ENCODE peak calls at places on chromosome 20, in ten cellular contexts. One of them, this sample, is unnamed.

GRCh38 chr20:51447097-51447764 is 95.3 kb downstream of the NFATC2 start:
- DNase-seq in ovary: peak
- DNase-seq in IMR-90: peak
- DNase-seq in A549: peak
- DNase-seq in lower leg skin: peak
- DNase-seq in endothelial cell of umbilical vein: peak
- DNase-seq in testis: peak
- DNase-seq in body of pancreas: peak
- DNase-seq in heart left ventricle: peak
- DNase-seq in NB4: no peak
- DNase-seq in this sample: peak

GRCh38 chr20:51736947-51737346 is 31.2 kb downstream of the ATP9A start:
- DNase-seq in ovary: no peak
- DNase-seq in IMR-90: no peak
- DNase-seq in A549: no peak
- DNase-seq in lower leg skin: no peak
- DNase-seq in endothelial cell of umbilical vein: no peak
- DNase-seq in testis: no peak
- DNase-seq in body of pancreas: no peak
- DNase-seq in heart left ventricle: no peak
- DNase-seq in NB4: no peak
- DNase-seq in this sample: no peak

GRCh38 chr20:1434571-1435336 is 31.9 kb downstream of the NSFL1C start:
- DNase-seq in ovary: no peak
- DNase-seq in IMR-90: peak
- DNase-seq in A549: no peak
- DNase-seq in lower leg skin: peak
- DNase-seq in endothelial cell of umbilical vein: peak
- DNase-seq in testis: no peak
- DNase-seq in body of pancreas: peak
- DNase-seq in heart left ventricle: no peak
- DNase-seq in NB4: peak
- DNase-seq in this sample: peak

GRCh38 chr20:63754008-63754407 is 14.4 kb downstream of the SLC2A4RG start:
- DNase-seq in ovary: no peak
- DNase-seq in IMR-90: no peak
- DNase-seq in A549: no peak
- DNase-seq in lower leg skin: no peak
- DNase-seq in endothelial cell of umbilical vein: no peak
- DNase-seq in testis: no peak
- DNase-seq in body of pancreas: no peak
- DNase-seq in heart left ventricle: no peak
- DNase-seq in NB4: no peak
- DNase-seq in this sample: no peak

GRCh38 chr20:20551409-20551808 is 161.0 kb downstream of the RALGAPA2 start:
- DNase-seq in ovary: no peak
- DNase-seq in IMR-90: no peak
- DNase-seq in A549: no peak
- DNase-seq in lower leg skin: no peak
- DNase-seq in endothelial cell of umbilical vein: no peak
- DNase-seq in testis: no peak
- DNase-seq in body of pancreas: no peak
- DNase-seq in heart left ventricle: no peak
- DNase-seq in NB4: no peak
- DNase-seq in this sample: no peak

GRCh38 chr20:8757146-8757545 is 311.7 kb upstream of the PLCB4 start:
- DNase-seq in ovary: no peak
- DNase-seq in IMR-90: peak
- DNase-seq in A549: no peak
- DNase-seq in lower leg skin: no peak
- DNase-seq in endothelial cell of umbilical vein: no peak
- DNase-seq in testis: no peak
- DNase-seq in body of pancreas: no peak
- DNase-seq in heart left ventricle: no peak
- DNase-seq in NB4: no peak
- DNase-seq in this sample: no peak

GRCh38 chr20:4932061-4932460 is 69.2 kb downstream of the SLC23A2 start:
- DNase-seq in ovary: no peak
- DNase-seq in IMR-90: peak
- DNase-seq in A549: no peak
- DNase-seq in lower leg skin: no peak
- DNase-seq in endothelial cell of umbilical vein: no peak
- DNase-seq in testis: no peak
- DNase-seq in body of pancreas: no peak
- DNase-seq in heart left ventricle: no peak
- DNase-seq in NB4: no peak
- DNase-seq in this sample: no peak

GRCh38 chr20:20368414-20369352 is 779 bp downstream of the INSM1 start:
- DNase-seq in ovary: no peak
- DNase-seq in IMR-90: no peak
- DNase-seq in A549: no peak
- DNase-seq in lower leg skin: no peak
- DNase-seq in endothelial cell of umbilical vein: no peak
- DNase-seq in testis: no peak
- DNase-seq in body of pancreas: no peak
- DNase-seq in heart left ventricle: no peak
- DNase-seq in NB4: no peak
- DNase-seq in this sample: no peak

GRCh38 chr20:47847882-47848485 is 62.7 kb upstream of the SULF2 start:
- DNase-seq in ovary: no peak
- DNase-seq in IMR-90: no peak
- DNase-seq in A549: no peak
- DNase-seq in lower leg skin: no peak
- DNase-seq in endothelial cell of umbilical vein: no peak
- DNase-seq in testis: no peak
- DNase-seq in body of pancreas: no peak
- DNase-seq in heart left ventricle: no peak
- DNase-seq in NB4: no peak
- DNase-seq in this sample: no peak

GRCh38 chr20:23180451-23180921 is 94.4 kb upstream of the CD93 start:
- DNase-seq in ovary: no peak
- DNase-seq in IMR-90: no peak
- DNase-seq in A549: no peak
- DNase-seq in lower leg skin: no peak
- DNase-seq in endothelial cell of umbilical vein: no peak
- DNase-seq in testis: peak
- DNase-seq in body of pancreas: no peak
- DNase-seq in heart left ventricle: peak
- DNase-seq in NB4: no peak
- DNase-seq in this sample: no peak

GRCh38 chr20:36499723-36500501 is 41.4 kb upstream of the MYL9 start:
- DNase-seq in ovary: no peak
- DNase-seq in IMR-90: peak
- DNase-seq in A549: no peak
- DNase-seq in lower leg skin: no peak
- DNase-seq in endothelial cell of umbilical vein: no peak
- DNase-seq in testis: no peak
- DNase-seq in body of pancreas: no peak
- DNase-seq in heart left ventricle: no peak
- DNase-seq in NB4: no peak
- DNase-seq in this sample: no peak

DNA sequence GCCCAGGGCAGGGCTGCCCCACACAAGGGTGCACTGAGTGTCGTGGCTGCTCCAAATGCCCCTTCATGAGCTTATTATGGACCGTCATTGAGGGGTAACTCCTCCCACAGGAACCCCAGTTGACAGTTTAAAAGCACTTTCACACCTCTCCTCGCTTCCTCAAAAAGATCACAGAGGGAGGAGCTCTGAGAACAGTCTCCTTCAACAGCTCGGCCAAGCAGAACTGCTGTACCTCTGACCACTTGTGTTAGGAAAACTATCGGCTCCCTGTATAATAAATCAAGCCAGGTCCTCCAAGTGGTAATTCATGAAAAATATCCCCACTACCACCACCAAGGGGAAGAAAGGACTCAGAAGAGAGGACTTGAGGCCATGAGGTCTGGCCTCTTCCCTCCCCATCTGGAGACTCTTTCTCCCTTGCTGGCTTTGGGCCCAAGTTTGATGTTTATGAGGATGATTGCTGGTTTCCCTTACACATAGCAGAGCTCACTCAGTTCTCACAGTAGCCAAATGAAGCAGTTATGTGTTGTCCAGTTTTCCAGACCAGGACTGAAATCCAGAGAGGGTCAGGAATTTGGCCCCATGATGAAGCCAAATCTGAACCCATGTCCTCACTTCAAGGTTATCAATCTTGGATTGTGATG is 8.7 kb downstream of the SNX21 start:
- DNase-seq in ovary: peak
- DNase-seq in IMR-90: peak
- DNase-seq in A549: no peak
- DNase-seq in lower leg skin: no peak
- DNase-seq in endothelial cell of umbilical vein: peak
- DNase-seq in testis: peak
- DNase-seq in body of pancreas: no peak
- DNase-seq in heart left ventricle: no peak
- DNase-seq in NB4: peak
- DNase-seq in this sample: no peak
- TF ChIP-seq POLR2A in ovary: no peak
- TF ChIP-seq POLR2A in IMR-90: no peak
- TF ChIP-seq POLR2A in A549: no peak
- TF ChIP-seq POLR2A in lower leg skin: no peak
- TF ChIP-seq POLR2A in endothelial cell of umbilical vein: no peak
- TF ChIP-seq POLR2A in testis: no peak
- TF ChIP-seq POLR2A in body of pancreas: no peak
- TF ChIP-seq POLR2A in heart left ventricle: no peak
- TF ChIP-seq POLR2A in NB4: no peak
- TF ChIP-seq POLR2A in this sample: no peak

GRCh38 chr20:44884907-44885391 is 556 bp upstream of the YWHAB start:
- DNase-seq in ovary: no peak
- DNase-seq in IMR-90: no peak
- DNase-seq in A549: no peak
- DNase-seq in lower leg skin: no peak
- DNase-seq in endothelial cell of umbilical vein: no peak
- DNase-seq in testis: no peak
- DNase-seq in body of pancreas: no peak
- DNase-seq in heart left ventricle: no peak
- DNase-seq in NB4: no peak
- DNase-seq in this sample: no peak

GRCh38 chr20:44886276-44886671 is 769 bp downstream of the YWHAB start:
- DNase-seq in ovary: no peak
- DNase-seq in IMR-90: no peak
- DNase-seq in A549: no peak
- DNase-seq in lower leg skin: no peak
- DNase-seq in endothelial cell of umbilical vein: peak
- DNase-seq in testis: no peak
- DNase-seq in body of pancreas: no peak
- DNase-seq in heart left ventricle: no peak
- DNase-seq in NB4: no peak
- DNase-seq in this sample: no peak

GRCh38 chr20:44887466-44887865 is 2.0 kb downstream of the YWHAB start:
- DNase-seq in ovary: no peak
- DNase-seq in IMR-90: no peak
- DNase-seq in A549: no peak
- DNase-seq in lower leg skin: no peak
- DNase-seq in endothelial cell of umbilical vein: no peak
- DNase-seq in testis: no peak
- DNase-seq in body of pancreas: no peak
- DNase-seq in heart left ventricle: no peak
- DNase-seq in NB4: no peak
- DNase-seq in this sample: no peak

GRCh38 chr20:44886828-44887227 is 1.3 kb downstream of the YWHAB start:
- DNase-seq in ovary: no peak
- DNase-seq in IMR-90: no peak
- DNase-seq in A549: no peak
- DNase-seq in lower leg skin: no peak
- DNase-seq in endothelial cell of umbilical vein: no peak
- DNase-seq in testis: no peak
- DNase-seq in body of pancreas: no peak
- DNase-seq in heart left ventricle: no peak
- DNase-seq in NB4: no peak
- DNase-seq in this sample: no peak

GRCh38 chr20:44885392-44886275 is at the start of gene YWHAB:
- DNase-seq in ovary: peak
- DNase-seq in IMR-90: peak
- DNase-seq in A549: peak
- DNase-seq in lower leg skin: peak
- DNase-seq in endothelial cell of umbilical vein: peak
- DNase-seq in testis: peak
- DNase-seq in body of pancreas: peak
- DNase-seq in heart left ventricle: peak
- DNase-seq in NB4: peak
- DNase-seq in this sample: peak
- TF ChIP-seq POLR2A in ovary: peak
- TF ChIP-seq POLR2A in IMR-90: peak
- TF ChIP-seq POLR2A in A549: peak
- TF ChIP-seq POLR2A in lower leg skin: no peak
- TF ChIP-seq POLR2A in endothelial cell of umbilical vein: peak
- TF ChIP-seq POLR2A in testis: peak
- TF ChIP-seq POLR2A in body of pancreas: peak
- TF ChIP-seq POLR2A in heart left ventricle: peak
- TF ChIP-seq POLR2A in NB4: peak
- TF ChIP-seq POLR2A in this sample: peak

GRCh38 chr20:45894797-45895196 is 3.7 kb downstream of the CTSA start:
- DNase-seq in ovary: no peak
- DNase-seq in IMR-90: no peak
- DNase-seq in A549: no peak
- DNase-seq in lower leg skin: no peak
- DNase-seq in endothelial cell of umbilical vein: no peak
- DNase-seq in testis: no peak
- DNase-seq in body of pancreas: no peak
- DNase-seq in heart left ventricle: no peak
- DNase-seq in NB4: no peak
- DNase-seq in this sample: no peak
- TF ChIP-seq POLR2A in ovary: no peak
- TF ChIP-seq POLR2A in IMR-90: no peak
- TF ChIP-seq POLR2A in A549: no peak
- TF ChIP-seq POLR2A in lower leg skin: no peak
- TF ChIP-seq POLR2A in endothelial cell of umbilical vein: no peak
- TF ChIP-seq POLR2A in testis: no peak
- TF ChIP-seq POLR2A in body of pancreas: no peak
- TF ChIP-seq POLR2A in heart left ventricle: no peak
- TF ChIP-seq POLR2A in NB4: peak
- TF ChIP-seq POLR2A in this sample: no peak

DNA sequence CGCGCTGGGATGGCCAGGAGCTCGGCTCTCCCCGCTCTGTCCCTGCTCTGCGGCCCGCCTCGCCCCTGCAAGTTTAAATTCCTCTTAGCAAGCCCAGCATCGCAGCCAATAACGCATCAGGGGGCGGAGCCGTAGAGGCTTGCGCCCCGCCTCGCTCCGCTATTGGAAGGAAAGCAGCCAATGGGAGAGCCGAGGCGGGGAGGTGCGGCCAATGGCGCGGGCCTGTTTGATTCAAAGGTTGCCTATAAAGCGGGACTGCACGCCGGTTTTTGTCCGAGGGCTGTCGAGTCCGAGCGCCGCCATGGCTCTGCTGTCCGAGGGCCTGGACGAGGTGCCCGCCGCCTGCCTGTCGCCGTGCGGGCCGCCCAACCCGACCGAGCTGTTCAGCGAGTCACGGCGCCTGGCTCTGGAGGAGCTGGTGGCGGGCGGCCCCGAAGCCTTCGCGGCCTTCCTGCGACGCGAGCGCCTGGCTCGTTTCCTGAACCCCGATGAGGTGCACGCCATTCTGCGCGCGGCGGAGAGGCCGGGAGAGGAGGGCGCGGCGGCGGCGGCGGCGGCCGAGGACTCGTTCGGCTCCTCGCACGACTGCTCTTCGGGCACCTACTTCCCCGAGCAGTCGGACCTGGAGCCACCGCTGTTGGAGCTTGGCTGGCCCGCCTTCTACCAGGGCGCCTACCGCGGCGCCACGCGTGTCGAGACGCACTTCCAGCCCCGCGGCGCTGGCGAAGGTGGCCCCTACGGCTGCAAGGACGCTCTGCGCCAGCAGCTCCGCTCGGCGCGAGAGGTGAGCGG is at the start of gene FAM83D:
- DNase-seq in ovary: peak
- DNase-seq in IMR-90: peak
- DNase-seq in A549: peak
- DNase-seq in lower leg skin: peak
- DNase-seq in endothelial cell of umbilical vein: peak
- DNase-seq in testis: peak
- DNase-seq in body of pancreas: peak
- DNase-seq in heart left ventricle: peak
- DNase-seq in NB4: peak
- DNase-seq in this sample: peak
- TF ChIP-seq POLR2A in ovary: no peak
- TF ChIP-seq POLR2A in IMR-90: peak
- TF ChIP-seq POLR2A in A549: peak
- TF ChIP-seq POLR2A in lower leg skin: no peak
- TF ChIP-seq POLR2A in endothelial cell of umbilical vein: peak
- TF ChIP-seq POLR2A in testis: no peak
- TF ChIP-seq POLR2A in body of pancreas: peak
- TF ChIP-seq POLR2A in heart left ventricle: no peak
- TF ChIP-seq POLR2A in NB4: peak
- TF ChIP-seq POLR2A in this sample: peak